ENCODE peak calls at places on chromosomes 11 and 22, in four cellular contexts. N is fibroblast of lung, Q is lower leg skin, A is adrenal gland. J is an unnamed sample.

GRCh38 chr11:114216804-114217195 is 79.4 kb upstream of the NNMT start:
- DNase-seq in N (no peak), Q (no peak), A (no peak), J (no peak)

GRCh38 chr11:119357069-119357468 is 10.6 kb upstream of the MFRP start:
- DNase-seq in N (no peak), Q (no peak), A (no peak), J (no peak)

GRCh38 chr11:134270250-134270714 is 5.9 kb upstream of the GLB1L3 start:
- DNase-seq in N (no peak), Q (peak; percentile 40), A (no peak), J (no peak)

GRCh38 chr11:59197990-59198389 is 14.7 kb downstream of the MPEG1 start:
- DNase-seq in N (peak; percentile 22), Q (no peak), A (peak; percentile 96), J (peak; percentile 36)

GRCh38 chr11:43555811-43556210 is 124.7 kb upstream of the HSD17B12 start:
- DNase-seq in N (peak; percentile 19), Q (peak; percentile 20), A (peak; percentile 87), J (peak; percentile 41)

GRCh38 chr22:38136607-38137006 is 26.1 kb upstream of the BAIAP2L2 start:
- DNase-seq in N (no peak), Q (no peak), A (no peak), J (no peak)

GRCh38 chr22:40728731-40729189 is 49.5 kb downstream of the MCHR1 start:
- DNase-seq in N (peak; percentile 56), Q (peak; percentile 86), A (no peak), J (peak; percentile 37)

GRCh38 chr11:36013950-36014349 is 70.1 kb downstream of the LDLRAD3 start:
- DNase-seq in N (no peak), Q (no peak), A (no peak), J (no peak)

GRCh38 chr22:19059481-19060278 is 62.5 kb downstream of the DGCR2 start:
- DNase-seq in N (no peak), Q (peak; percentile 76), A (peak; percentile 49), J (no peak)

GRCh38 chr11:47466701-47467250 is 17.8 kb upstream of the RAPSN start:
- DNase-seq in N (peak; percentile 35), Q (no peak), A (peak; percentile 86), J (peak; percentile 65)

GRCh38 chr11:73566977-73567755 is 30.7 kb downstream of the FAM168A start:
- DNase-seq in N (peak; percentile 32), Q (no peak), A (no peak), J (peak; percentile 44)

GRCh38 chr11:119229736-119230135 is 23.6 kb downstream of the CBL start:
- DNase-seq in N (no peak), Q (no peak), A (no peak), J (no peak)

GRCh38 chr11:42239102-42239501 is 779.6 kb upstream of the LRRC4C start:
- DNase-seq in N (peak; percentile 96), Q (no peak), A (peak; percentile 53), J (peak; percentile 67)

GRCh38 chr11:62395885-62396778 is 22.7 kb upstream of the SCGB1A1 start:
- DNase-seq in N (no peak), Q (no peak), A (no peak), J (no peak)

GRCh38 chr11:100918551-100919500 is 210.8 kb downstream of the PGR start:
- DNase-seq in N (peak; percentile 42), Q (no peak), A (no peak), J (no peak)

GRCh38 chr22:20204821-20205220 is 54.0 kb upstream of the CCDC188 start:
- DNase-seq in N (no peak), Q (no peak), A (no peak), J (no peak)

GRCh38 chr11:116033931-116034553 is 529.8 kb upstream of the CADM1 start:
- DNase-seq in N (no peak), Q (no peak), A (no peak), J (no peak)

GRCh38 chr11:73931039-73931645 is 19.7 kb upstream of the DNAJB13 start:
- DNase-seq in N (peak; percentile 77), Q (no peak), A (peak; percentile 71), J (peak; percentile 77)

GRCh38 chr11:84345597-84345996 is 1059.4 kb upstream of the CCDC90B start:
- DNase-seq in N (no peak), Q (no peak), A (no peak), J (no peak)

GRCh38 chr11:17979770-17980371 is 33.0 kb downstream of the SERGEF start:
- DNase-seq in N (no peak), Q (no peak), A (no peak), J (peak; percentile 39)

GRCh38 chr11:73652856-73653559 is 6.6 kb downstream of the PLEKHB1 start:
- DNase-seq in N (no peak), Q (no peak), A (no peak), J (no peak)

GRCh38 chr11:37504925-37505324 is 906.9 kb upstream of the RAG2 start:
- DNase-seq in N (peak; percentile 97), Q (no peak), A (no peak), J (peak; percentile 96)

GRCh38 chr22:41603873-41604332 is 14.3 kb upstream of the PMM1 start:
- DNase-seq in N (peak; percentile 25), Q (no peak), A (no peak), J (no peak)

GRCh38 chr11:77400775-77401469 is 73.0 kb downstream of the PAK1 start:
- DNase-seq in N (no peak), Q (no peak), A (no peak), J (no peak)
- TF ChIP-seq CTCF in N (no peak), Q (no peak), A (no peak), J (no peak)

DNA sequence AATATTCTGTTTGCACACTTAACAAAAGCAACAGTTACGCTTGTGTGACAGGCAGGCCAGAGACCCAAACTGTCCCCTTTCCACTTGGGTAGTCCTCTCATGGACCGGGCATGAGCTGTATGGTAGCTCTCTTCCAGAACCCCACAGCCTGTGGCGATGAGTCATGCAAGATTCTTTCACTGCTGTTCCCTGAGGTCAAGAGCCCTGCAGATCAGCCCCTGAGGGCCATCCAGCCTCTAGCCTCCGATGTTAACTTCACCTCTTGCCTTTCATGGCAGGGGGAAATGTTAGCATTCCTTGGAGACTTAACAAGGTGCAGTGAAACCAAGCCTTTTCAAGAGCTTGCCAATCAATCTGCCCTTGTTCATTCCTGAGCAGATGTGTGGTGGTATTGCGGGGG is 63.2 kb upstream of the DEUP1 start:
- DNase-seq in N (no peak), Q (no peak), A (no peak), J (no peak)
- H3K4me3 ChIP-seq in N (no peak overlapping the region), Q (no peak overlapping the region), A (no peak overlapping the region), J (no peak overlapping the region)

GRCh38 chr22:43925433-43926348 is 2.1 kb downstream of the PNPLA3 start:
- DNase-seq in N (peak; percentile 25), Q (no peak), A (no peak), J (no peak)

GRCh38 chr22:43923191-43923590 is 414 bp upstream of the PNPLA3 start:
- DNase-seq in N (peak; percentile 24), Q (no peak), A (no peak), J (peak; percentile 22)

GRCh38 chr22:43922123-43922522 is 1.5 kb upstream of the PNPLA3 start:
- DNase-seq in N (no peak), Q (no peak), A (no peak), J (no peak)

GRCh38 chr22:43926349-43926710 is 2.7 kb downstream of the PNPLA3 start:
- DNase-seq in N (peak; percentile 42), Q (no peak), A (no peak), J (no peak)

GRCh38 chr22:43923631-43924548 is at the start of gene PNPLA3:
- DNase-seq in N (peak; percentile 88), Q (peak; percentile 98), A (peak; percentile 93), J (peak; percentile 75)
- TF ChIP-seq CTCF in N (no peak), Q (no peak), A (no peak), J (no peak)

GRCh38 chr22:21626073-21626734 is 3.6 kb downstream of the YDJC start:
- DNase-seq in N (no peak), Q (no peak), A (no peak), J (no peak)

GRCh38 chr22:21624880-21625791 is 4.7 kb downstream of the YDJC start:
- DNase-seq in N (no peak), Q (no peak), A (no peak), J (no peak)

GRCh38 chr22:21622624-21623401 is 7.0 kb downstream of the YDJC start:
- DNase-seq in N (no peak), Q (no peak), A (no peak), J (no peak)

GRCh38 chr22:21623402-21623970 is 6.3 kb downstream of the YDJC start:
- DNase-seq in N (no peak), Q (no peak), A (no peak), J (no peak)

DNA sequence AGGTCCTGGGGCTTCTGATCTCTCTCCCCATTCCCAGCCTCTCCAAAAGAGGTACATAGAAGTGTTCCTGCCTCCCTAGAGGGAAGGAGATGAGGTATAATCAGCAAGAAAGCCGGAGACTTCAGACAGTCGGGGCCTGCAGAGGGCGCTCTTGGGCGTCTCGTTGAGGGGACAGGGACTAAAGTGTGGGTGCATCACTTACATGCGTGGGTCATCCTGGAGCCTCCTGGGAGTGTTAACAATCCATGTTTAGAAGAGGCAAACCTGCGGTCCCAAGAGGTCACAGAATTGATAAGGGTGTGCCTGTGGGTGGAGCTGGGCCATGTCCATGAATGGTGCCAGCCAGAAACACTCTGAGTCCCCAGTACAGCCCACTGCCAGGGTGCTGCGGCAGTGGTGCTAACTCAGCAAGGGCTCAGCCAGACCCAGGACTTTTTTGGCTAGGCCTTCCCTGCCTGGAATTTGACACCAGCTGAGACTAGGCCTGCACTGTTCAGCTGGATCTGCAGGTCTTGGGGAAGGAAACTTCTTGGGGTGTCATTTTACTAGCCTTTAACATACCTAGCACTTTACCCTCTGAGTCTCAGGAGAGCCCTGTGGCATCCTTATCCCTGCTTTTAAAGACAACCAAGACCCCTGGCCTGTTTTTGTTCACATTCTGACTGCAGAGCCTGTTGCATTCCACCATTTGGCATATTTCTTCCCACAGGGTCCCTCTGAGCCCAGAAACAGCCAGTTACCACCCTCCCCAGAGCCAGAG is 5.5 kb downstream of the YDJC start:
- DNase-seq in N (no peak), Q (no peak), A (no peak), J (peak; percentile 37)
- H3K4me3 ChIP-seq in N (no peak overlapping the region), Q (no peak overlapping the region), A (no peak overlapping the region), J (no peak overlapping the region)

GRCh38 chr11:9057032-9057431 is 34.4 kb downstream of the SCUBE2 start:
- DNase-seq in N (no peak), Q (no peak), A (no peak), J (peak; percentile 34)

GRCh38 chr11:9061807-9062206 is 29.6 kb downstream of the SCUBE2 start:
- DNase-seq in N (no peak), Q (no peak), A (no peak), J (no peak)

GRCh38 chr11:9057888-9058287 is 33.5 kb downstream of the SCUBE2 start:
- DNase-seq in N (no peak), Q (no peak), A (no peak), J (no peak)

GRCh38 chr11:9056467-9056866 is 34.9 kb downstream of the SCUBE2 start:
- DNase-seq in N (no peak), Q (no peak), A (no peak), J (no peak)

DNA sequence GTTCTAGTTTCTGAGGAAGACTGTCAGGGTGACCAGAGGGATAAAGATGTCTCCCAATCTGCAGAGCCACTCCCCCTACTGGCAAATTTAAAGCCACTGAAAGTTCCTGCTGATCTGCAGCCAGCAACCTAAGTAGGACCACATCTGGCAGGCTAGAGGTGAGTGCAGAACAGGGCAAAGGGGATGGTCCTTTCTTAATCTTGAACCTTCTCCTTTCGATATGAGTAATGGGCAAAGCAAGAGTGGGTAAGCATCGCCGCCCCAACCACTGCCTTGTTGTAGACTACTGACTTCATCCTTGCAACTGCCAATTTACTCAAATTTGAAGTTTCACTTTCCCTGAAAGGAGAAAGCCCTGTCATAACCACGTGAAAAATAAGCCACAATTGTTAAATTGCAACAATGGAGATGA is 30.7 kb downstream of the SCUBE2 start:
- DNase-seq in N (no peak), Q (no peak), A (peak; percentile 60), J (no peak)
- TF ChIP-seq CTCF in N (no peak), Q (no peak), A (no peak), J (no peak)

GRCh38 chr11:75398906-75399305 is 412 bp upstream of the RPS3 start:
- DNase-seq in N (no peak), Q (no peak), A (no peak), J (no peak)
- H3K4me3 ChIP-seq in N (no peak overlapping the region), Q (no peak overlapping the region), A (no peak overlapping the region), J (no peak overlapping the region)

J was measured in fibroblast of the aortic adventitia.